ENCODE peak calls at places on chromosomes 3 and 15, in nine cellular contexts. E is fibroblast of the aortic adventitia, Z is body of pancreas, I is RWPE1, A is OCI-LY7, F is breast epithelium, U is endothelial cell, H is heart left ventricle, K is coronary artery. D is an unnamed sample.

GRCh38 chr15:74540135-74540760 is 772 bp upstream of the ARID3B start:
- DNase-seq in E (no peak), Z (no peak), I (no peak), A (peak; percentile 24), F (no peak), U (no peak), H (no peak), K (no peak), D (no peak)

GRCh38 chr3:48798998-48799397 is 48.7 kb downstream of the PRKAR2A start:
- DNase-seq in E (peak; percentile 9), Z (peak; percentile 68), I (no peak), A (no peak), F (no peak), U (no peak), H (no peak), K (no peak), D (no peak)

GRCh38 chr3:114707225-114707860 is 413.5 kb downstream of the TIGIT start:
- DNase-seq in E (no peak), Z (no peak), I (no peak), A (no peak), F (no peak), U (no peak), H (no peak), K (no peak), D (no peak)

GRCh38 chr15:78315686-78316085 is 16.3 kb upstream of the SKIC8 start:
- DNase-seq in E (no peak), Z (no peak), I (no peak), A (peak; percentile 31), F (no peak), U (peak; percentile 34), H (no peak), K (no peak), D (no peak)

GRCh38 chr3:28743843-28744242 is 395.2 kb upstream of the AZI2 start:
- DNase-seq in E (no peak), Z (peak; percentile 48), I (no peak), A (no peak), F (peak; percentile 18), U (no peak), H (no peak), K (no peak), D (no peak)

GRCh38 chr3:143442761-143443477 is 323.3 kb downstream of the CHST2 start:
- DNase-seq in E (peak; percentile 34), Z (no peak), I (no peak), A (no peak), F (no peak), U (no peak), H (no peak), K (no peak), D (no peak)

GRCh38 chr3:123143669-123144411 is 57.9 kb upstream of the SEC22A start:
- DNase-seq in E (no peak), Z (peak; percentile 24), I (no peak), A (no peak), F (no peak), U (no peak), H (no peak), K (no peak), D (no peak)

GRCh38 chr3:41075958-41076357 is 123.3 kb upstream of the CTNNB1 start:
- DNase-seq in E (peak; percentile 2), Z (no peak), I (no peak), A (no peak), F (no peak), U (no peak), H (peak; percentile 21), K (no peak), D (no peak)

GRCh38 chr3:50604110-50604621 is 7.4 kb downstream of the CISH start:
- DNase-seq in E (no peak), Z (no peak), I (no peak), A (no peak), F (no peak), U (no peak), H (no peak), K (no peak), D (no peak)

GRCh38 chr15:61083081-61083780 is 145.9 kb downstream of the RORA start:
- DNase-seq in E (no peak), Z (no peak), I (no peak), A (no peak), F (no peak), U (no peak), H (no peak), K (no peak), D (no peak)

GRCh38 chr3:106004841-106005240 is 136.0 kb upstream of the CBLB start:
- DNase-seq in E (no peak), Z (no peak), I (no peak), A (no peak), F (no peak), U (no peak), H (no peak), K (no peak), D (no peak)

GRCh38 chr3:102053375-102053989 is 204.2 kb downstream of the NFKBIZ start:
- DNase-seq in E (peak; percentile 82), Z (no peak), I (peak; percentile 72), A (no peak), F (no peak), U (no peak), H (no peak), K (no peak), D (peak; percentile 24)

GRCh38 chr3:46692566-46692983 is 904 bp downstream of the ALS2CL start:
- DNase-seq in E (no peak), Z (peak; percentile 86), I (peak; percentile 84), A (no peak), F (peak; percentile 87), U (no peak), H (no peak), K (no peak), D (no peak)

GRCh38 chr3:48877671-48878070 is 21.0 kb downstream of the SLC25A20 start:
- DNase-seq in E (no peak), Z (no peak), I (no peak), A (no peak), F (no peak), U (no peak), H (no peak), K (no peak), D (no peak)

DNA sequence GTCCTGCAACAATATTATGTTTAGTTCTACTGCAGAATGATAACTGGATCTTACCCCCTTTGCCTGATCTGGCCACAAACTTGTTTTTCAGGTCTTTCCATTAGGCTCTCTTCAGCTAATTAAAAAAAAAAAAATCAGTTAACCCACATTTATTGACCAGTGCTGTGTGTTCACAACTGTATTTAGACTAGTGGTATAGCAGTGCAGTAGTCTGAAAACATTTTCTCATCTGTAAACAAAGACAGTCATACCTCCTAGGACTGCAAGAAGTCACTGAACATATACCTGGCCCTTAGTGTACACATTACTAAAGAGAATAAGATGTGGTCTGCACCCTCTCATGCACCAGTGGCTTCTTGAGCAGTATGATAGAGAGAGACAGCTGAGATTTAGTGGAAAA is 22.5 kb downstream of the LPP start:
- DNase-seq in E (no peak), Z (no peak), I (no peak), A (no peak), F (peak; percentile 13), U (no peak), H (no peak), K (no peak), D (no peak)
- TF ChIP-seq CTCF in E (no peak), Z (no peak), I (no peak), A (no peak), F (no peak), U (no peak), H (no peak), K (no peak), D (no peak)

DNA sequence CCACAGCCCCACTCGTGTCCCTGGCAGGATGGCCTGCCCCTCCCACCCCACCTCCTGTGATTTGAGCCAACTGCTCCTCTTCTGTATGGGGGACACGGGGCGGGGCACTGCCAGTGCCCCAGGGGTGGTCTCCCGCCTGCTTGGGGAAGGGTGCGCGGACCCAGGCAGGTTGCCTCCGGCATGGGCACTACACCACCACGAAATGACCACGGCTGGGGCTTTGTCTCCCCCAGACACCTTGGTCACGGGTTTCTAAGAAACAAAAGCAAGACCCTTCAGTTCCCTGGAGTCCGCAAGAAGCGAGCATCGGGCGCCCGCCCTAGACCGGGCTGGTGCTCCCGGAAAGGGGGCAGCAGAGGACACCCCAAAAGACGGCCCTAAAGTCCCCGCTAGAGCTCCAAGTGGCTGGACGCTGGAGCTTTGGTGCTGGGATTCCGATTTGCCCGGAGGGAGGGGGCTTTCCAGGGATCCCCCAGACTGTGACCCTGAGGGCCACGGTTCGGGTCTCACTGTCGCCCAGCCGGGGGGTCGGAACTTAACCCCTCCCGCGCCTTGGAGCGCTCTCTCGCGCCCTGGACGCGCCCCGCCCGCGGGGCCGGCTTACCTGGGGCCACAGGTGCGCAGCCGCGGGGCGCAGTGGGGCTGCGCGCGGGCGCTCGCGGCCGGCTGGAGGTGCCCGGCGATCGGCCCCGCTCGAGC is 219.5 kb upstream of the PRICKLE2 start:
- DNase-seq in E (no peak), Z (peak; percentile 14), I (no peak), A (no peak), F (no peak), U (no peak), H (no peak), K (no peak), D (no peak)
- TF ChIP-seq CTCF in E (peak; percentile 22), Z (no peak), I (no peak), A (no peak), F (no peak), U (no peak), H (no peak), K (no peak), D (no peak)

GRCh38 chr3:7547826-7548225 is 686.9 kb downstream of the GRM7 start:
- DNase-seq in E (no peak), Z (no peak), I (no peak), A (no peak), F (no peak), U (no peak), H (no peak), K (no peak), D (no peak)

GRCh38 chr3:7543294-7543693 is 682.4 kb downstream of the GRM7 start:
- DNase-seq in E (no peak), Z (no peak), I (no peak), A (no peak), F (no peak), U (no peak), H (no peak), K (no peak), D (no peak)

GRCh38 chr3:7545334-7545733 is 684.4 kb downstream of the GRM7 start:
- DNase-seq in E (no peak), Z (no peak), I (no peak), A (no peak), F (no peak), U (no peak), H (no peak), K (no peak), D (no peak)

DNA sequence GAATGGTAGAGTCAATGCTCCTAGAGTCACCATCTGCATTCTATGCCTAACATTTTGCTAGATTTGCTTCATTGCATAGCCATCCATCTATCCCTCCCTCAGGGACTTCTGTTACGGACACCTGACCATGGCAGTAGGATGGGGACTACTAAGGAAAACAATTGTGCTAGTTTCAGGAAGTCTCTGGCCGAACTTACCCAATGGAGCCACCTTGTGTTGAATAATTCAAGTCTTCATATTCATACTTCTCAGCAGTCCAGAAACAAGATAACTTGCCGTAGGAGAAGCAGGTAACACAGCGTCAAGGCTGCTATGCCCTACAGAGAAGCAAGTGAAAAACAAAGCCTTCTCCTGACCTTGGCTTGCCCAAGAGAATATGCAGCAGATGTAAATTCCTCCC is 685.3 kb downstream of the GRM7 start:
- DNase-seq in E (peak; percentile 16), Z (no peak), I (no peak), A (no peak), F (no peak), U (no peak), H (no peak), K (no peak), D (no peak)
- TF ChIP-seq CTCF in E (no peak), Z (no peak), I (no peak), A (no peak), F (peak; percentile 14), U (no peak), H (peak; percentile 18), K (no peak), D (no peak)

GRCh38 chr3:135965129-135965505 is 411 bp upstream of the PPP2R3A start:
- DNase-seq in E (no peak), Z (no peak), I (no peak), A (no peak), F (no peak), U (no peak), H (no peak), K (no peak), D (no peak)
- TF ChIP-seq CTCF in E (no peak), Z (no peak), I (no peak), A (no peak), F (no peak), U (no peak), H (no peak), K (no peak), D (no peak)